ENCODE peak calls at places on chromosomes 4 and X, in seven cellular contexts. A is K562, X is A549, N is tibial nerve, T is ovary, H is stomach, L is transverse colon. P is an unnamed sample.

GRCh38 chr4:77156533-77156911 is 485 bp upstream of the CCNG2 start:
- DNase-seq in A (peak), X (peak), N (peak), T (peak), H (peak), L (peak), P (peak)

GRCh38 chr4:4673070-4673469 is 131.2 kb upstream of the STX18 start:
- DNase-seq in A (peak), X (peak), N (no peak), T (no peak), H (no peak), L (peak), P (no peak)

GRCh38 chr4:102631616-102632015 is 129.2 kb downstream of the MANBA start:
- DNase-seq in A (no peak), X (no peak), N (no peak), T (no peak), H (no peak), L (no peak), P (no peak)

GRCh38 chr4:112327950-112328349 is 30.8 kb downstream of the ALPK1 start:
- DNase-seq in A (peak), X (no peak), N (no peak), T (no peak), H (no peak), L (no peak), P (no peak)

GRCh38 chr4:90181644-90182043 is 54.5 kb downstream of the CCSER1 start:
- DNase-seq in A (no peak), X (no peak), N (no peak), T (no peak), H (no peak), L (no peak), P (no peak)

GRCh38 chr4:184293552-184293951 is 75.9 kb upstream of the ENPP6 start:
- DNase-seq in A (no peak), X (no peak), N (no peak), T (no peak), H (peak), L (peak), P (peak)

GRCh38 chrX:38754102-38754790 is 47.0 kb upstream of the MID1IP1 start:
- DNase-seq in A (peak), X (no peak), N (peak), T (peak), H (no peak), L (no peak), P (no peak)

GRCh38 chr4:88286897-88287296 is 2.5 kb upstream of the PPM1K start:
- DNase-seq in A (no peak), X (no peak), N (no peak), T (no peak), H (no peak), L (no peak), P (no peak)

GRCh38 chr4:37827030-37827705 is 682 bp downstream of the PGM2 start:
- DNase-seq in A (peak), X (peak), N (no peak), T (no peak), H (peak), L (peak), P (peak)

GRCh38 chr4:146346276-146346675 is 131.9 kb downstream of the REELD1 start:
- DNase-seq in A (no peak), X (no peak), N (no peak), T (no peak), H (no peak), L (no peak), P (no peak)

GRCh38 chr4:135243960-135244561 is 1042.5 kb upstream of the PABPC4L start:
- DNase-seq in A (no peak), X (no peak), N (no peak), T (no peak), H (no peak), L (no peak), P (no peak)

GRCh38 chr4:113574636-113575103 is 186.9 kb downstream of the CAMK2D start:
- DNase-seq in A (no peak), X (no peak), N (no peak), T (no peak), H (no peak), L (no peak), P (no peak)

GRCh38 chr4:132123870-132124623 is 1025.0 kb upstream of the PCDH10 start:
- DNase-seq in A (peak), X (no peak), N (no peak), T (no peak), H (peak), L (no peak), P (no peak)

GRCh38 chrX:155046129-155046810 is 19.6 kb downstream of the FUNDC2 start:
- DNase-seq in A (no peak), X (no peak), N (no peak), T (no peak), H (no peak), L (no peak), P (no peak)

GRCh38 chr4:121960801-121961200 is 8.9 kb upstream of the TRPC3 start:
- DNase-seq in A (no peak), X (no peak), N (no peak), T (no peak), H (no peak), L (no peak), P (no peak)

GRCh38 chr4:19645589-19645988 is 606.1 kb upstream of the SLIT2 start:
- DNase-seq in A (no peak), X (no peak), N (no peak), T (no peak), H (no peak), L (no peak), P (no peak)

GRCh38 chr4:185811509-185812364 is at the start of gene SORBS2:
- DNase-seq in A (no peak), X (no peak), N (no peak), T (no peak), H (peak), L (peak), P (no peak)

GRCh38 chrX:101393530-101394305 is 2.9 kb downstream of the RPL36A start:
- DNase-seq in A (no peak), X (no peak), N (no peak), T (no peak), H (no peak), L (no peak), P (no peak)

GRCh38 chrX:54280466-54280865 is 77.4 kb downstream of the WNK3 start:
- DNase-seq in A (no peak), X (no peak), N (no peak), T (no peak), H (no peak), L (no peak), P (no peak)

GRCh38 chrX:54076903-54077302 is 32.6 kb upstream of the PHF8 start:
- DNase-seq in A (no peak), X (no peak), N (no peak), T (no peak), H (no peak), L (no peak), P (no peak)

GRCh38 chr4:121077496-121077895 is 5.2 kb upstream of the NDNF start:
- DNase-seq in A (no peak), X (no peak), N (no peak), T (no peak), H (no peak), L (no peak), P (no peak)

GRCh38 chrX:133983974-133984578 is 1.3 kb downstream of the GPC3 start:
- DNase-seq in A (no peak), X (no peak), N (no peak), T (peak), H (no peak), L (no peak), P (no peak)

GRCh38 chr4:68738036-68738435 is 67.6 kb upstream of the UGT2B15 start:
- DNase-seq in A (no peak), X (no peak), N (no peak), T (no peak), H (no peak), L (no peak), P (no peak)

GRCh38 chrX:47460561-47460960 is 22.5 kb downstream of the ZNF41 start:
- DNase-seq in A (no peak), X (no peak), N (no peak), T (no peak), H (no peak), L (no peak), P (no peak)

GRCh38 chr4:7001271-7001670 is 41.9 kb upstream of the TADA2B start:
- DNase-seq in A (no peak), X (no peak), N (no peak), T (no peak), H (no peak), L (no peak), P (no peak)

GRCh38 chr4:90220453-90220852 is 93.3 kb downstream of the CCSER1 start:
- DNase-seq in A (no peak), X (no peak), N (no peak), T (no peak), H (no peak), L (no peak), P (no peak)

GRCh38 chrX:3286196-3286920 is 60.1 kb downstream of the MXRA5 start:
- DNase-seq in A (no peak), X (no peak), N (no peak), T (no peak), H (no peak), L (no peak), P (no peak)

GRCh38 chr4:120080533-120080932 is 13.9 kb upstream of the MAD2L1 start:
- DNase-seq in A (no peak), X (no peak), N (no peak), T (no peak), H (no peak), L (no peak), P (no peak)

GRCh38 chrX:39705299-39705698 is 392.5 kb downstream of the BCOR start:
- DNase-seq in A (peak), X (peak), N (peak), T (peak), H (peak), L (peak), P (no peak)

GRCh38 chrX:150693782-150694574 is 782 bp downstream of the MTMR1 start:
- DNase-seq in A (peak), X (peak), N (no peak), T (peak), H (peak), L (peak), P (no peak)

GRCh38 chr4:65089666-65090065 is 580.6 kb downstream of the EPHA5 start:
- DNase-seq in A (no peak), X (no peak), N (no peak), T (no peak), H (no peak), L (no peak), P (no peak)

GRCh38 chr4:8271821-8272220 is 2.3 kb downstream of the HTRA3 start:
- DNase-seq in A (no peak), X (no peak), N (no peak), T (no peak), H (no peak), L (no peak), P (no peak)
- TF ChIP-seq EP300 in A (no peak), X (no peak), N (no peak), T (no peak), H (no peak), L (no peak), P (no peak)

GRCh38 chr4:86596802-86597201 is 2.7 kb downstream of the PTPN13 start:
- DNase-seq in A (no peak), X (no peak), N (no peak), T (no peak), H (no peak), L (no peak), P (no peak)

GRCh38 chr4:86595426-86595805 is 1.3 kb downstream of the PTPN13 start:
- DNase-seq in A (no peak), X (no peak), N (no peak), T (no peak), H (no peak), L (no peak), P (no peak)

GRCh38 chr4:86592553-86593249 is 1.4 kb upstream of the PTPN13 start:
- DNase-seq in A (no peak), X (peak), N (no peak), T (no peak), H (no peak), L (no peak), P (no peak)

GRCh38 chr4:86594559-86595425 is 677 bp downstream of the PTPN13 start:
- DNase-seq in A (no peak), X (peak), N (peak), T (peak), H (peak), L (peak), P (no peak)

GRCh38 chr4:86593726-86594558 is at the start of gene PTPN13:
- DNase-seq in A (peak), X (peak), N (peak), T (peak), H (peak), L (peak), P (peak)
- H3K27ac ChIP-seq in A (no peak), X (peak), N (peak), T (peak), H (peak), L (peak), P (peak)

DNA sequence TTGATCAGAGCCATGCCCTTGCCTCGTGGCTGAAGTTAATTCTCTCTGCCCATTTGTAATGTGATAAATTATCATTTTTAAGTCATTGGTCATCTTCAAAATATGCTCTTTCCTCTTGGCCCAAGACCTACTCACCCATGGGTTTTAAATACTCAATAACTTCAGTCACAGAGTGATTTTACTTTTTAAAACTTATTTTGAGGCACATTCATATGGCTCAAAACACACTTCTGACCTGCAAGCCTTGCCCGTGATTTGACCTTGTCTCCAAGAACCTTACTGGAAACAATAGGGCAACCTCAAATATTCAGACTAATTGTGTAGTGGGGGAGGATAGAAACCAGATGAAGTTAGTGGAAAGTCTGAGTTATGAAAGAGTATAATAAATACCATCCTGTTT is 176.2 kb upstream of the LNX1 start:
- DNase-seq in A (no peak), X (no peak), N (no peak), T (no peak), H (no peak), L (no peak), P (peak)
- TF ChIP-seq EP300 in A (no peak), X (no peak), N (no peak), T (no peak), H (no peak), L (no peak), P (no peak)

GRCh38 chrX:14073561-14073960 is 43.9 kb upstream of the GEMIN8 start:
- DNase-seq in A (no peak), X (no peak), N (no peak), T (no peak), H (no peak), L (no peak), P (no peak)
- H3K27ac ChIP-seq in A (no peak), X (no peak), N (no peak), T (no peak), H (no peak), L (no peak), P (peak)

DNA sequence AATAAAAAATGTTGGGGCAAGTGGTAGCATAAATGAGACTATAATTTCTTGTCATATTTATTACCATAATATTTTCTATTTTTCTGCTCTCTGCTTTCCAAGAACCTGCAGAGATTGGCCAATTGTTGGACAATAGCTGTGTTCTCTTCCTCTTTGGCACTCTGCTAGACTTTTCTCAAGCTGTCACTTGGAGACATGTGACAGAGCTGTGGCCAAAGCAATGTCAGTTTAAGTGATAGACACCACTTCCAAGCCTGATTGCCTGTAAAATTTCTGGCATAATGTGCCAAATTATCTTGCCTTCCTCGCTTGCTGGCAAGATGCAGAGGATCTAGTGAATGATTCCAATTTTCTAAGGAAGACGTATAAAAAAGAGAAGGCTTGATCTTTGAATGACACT is 162.2 kb upstream of the NDST4 start:
- DNase-seq in A (no peak), X (no peak), N (no peak), T (no peak), H (no peak), L (no peak), P (no peak)
- TF ChIP-seq EP300 in A (no peak), X (no peak), N (no peak), T (no peak), H (no peak), L (no peak), P (no peak)

P was measured in esophagus muscularis mucosa.